ENCODE peak calls at places on chromosomes 3 and 15, in ten cellular contexts. T is RWPE1, F is bronchial epithelial cell, U is fibroblast of pulmonary artery, P is fibroblast of lung, I is OCI-LY7, E is cardiac fibroblast, S is HCT116, V is breast epithelium, N is neural crest cell. C is an unnamed sample.

GRCh38 chr3:120487079-120487693 is 36.4 kb upstream of the FSTL1 start:
- DNase-seq in T (no peak), F (no peak), U (peak; percentile 54), P (peak; percentile 95), I (no peak), E (peak; percentile 69), S (no peak), V (no peak), N (no peak), C (no peak)

GRCh38 chr15:20295238-20295811 is 246.3 kb downstream of the GOLGA6L6 start:
- DNase-seq in T (no peak), F (no peak), U (no peak), P (no peak), I (no peak), E (no peak), S (no peak), V (peak; percentile 18), N (no peak), C (peak; percentile 28)

GRCh38 chr3:113054552-113054951 is 63.8 kb downstream of the GTPBP8 start:
- DNase-seq in T (no peak), F (peak; percentile 80), U (peak; percentile 79), P (peak; percentile 86), I (no peak), E (peak; percentile 92), S (no peak), V (no peak), N (no peak), C (no peak)

GRCh38 chr3:6091262-6091661 is 769.7 kb upstream of the GRM7 start:
- DNase-seq in T (no peak), F (no peak), U (no peak), P (no peak), I (no peak), E (no peak), S (no peak), V (no peak), N (no peak), C (no peak)

GRCh38 chr3:126083511-126083912 is 412 bp downstream of the SLC41A3 start:
- DNase-seq in T (peak; percentile 49), F (peak; percentile 19), U (no peak), P (peak; percentile 22), I (peak; percentile 68), E (peak; percentile 37), S (no peak), V (peak; percentile 40), N (peak; percentile 36), C (peak; percentile 28)

GRCh38 chr3:112653209-112653871 is 12.4 kb upstream of the CCDC80 start:
- DNase-seq in T (peak; percentile 85), F (peak; percentile 94), U (peak; percentile 88), P (peak; percentile 91), I (no peak), E (peak; percentile 99), S (no peak), V (no peak), N (no peak), C (no peak)

GRCh38 chr3:42653560-42654330 is at the start of gene ZBTB47:
- DNase-seq in T (peak; percentile 34), F (no peak), U (peak; percentile 54), P (peak; percentile 49), I (no peak), E (peak; percentile 48), S (no peak), V (no peak), N (no peak), C (no peak)

GRCh38 chr3:61855211-61855610 is 293.8 kb downstream of the PTPRG start:
- DNase-seq in T (no peak), F (no peak), U (peak; percentile 35), P (no peak), I (no peak), E (peak; percentile 13), S (no peak), V (no peak), N (no peak), C (no peak)

GRCh38 chr3:54994026-54994626 is 66.3 kb upstream of the LRTM1 start:
- DNase-seq in T (no peak), F (no peak), U (no peak), P (no peak), I (no peak), E (no peak), S (no peak), V (no peak), N (no peak), C (no peak)

GRCh38 chr3:146577662-146578061 is 27.5 kb downstream of the PLSCR5 start:
- DNase-seq in T (peak; percentile 4), F (peak; percentile 64), U (peak; percentile 88), P (peak; percentile 86), I (peak; percentile 34), E (peak; percentile 84), S (peak; percentile 47), V (no peak), N (no peak), C (no peak)
- TF ChIP-seq CTCF in T (peak; percentile 30), F (peak; percentile 4), U (peak; percentile 39), P (peak; percentile 33), I (peak; percentile 69), E (peak; percentile 15), S (peak; percentile 75), V (peak; percentile 37), N (peak; percentile 74), C (peak; percentile 80)

DNA sequence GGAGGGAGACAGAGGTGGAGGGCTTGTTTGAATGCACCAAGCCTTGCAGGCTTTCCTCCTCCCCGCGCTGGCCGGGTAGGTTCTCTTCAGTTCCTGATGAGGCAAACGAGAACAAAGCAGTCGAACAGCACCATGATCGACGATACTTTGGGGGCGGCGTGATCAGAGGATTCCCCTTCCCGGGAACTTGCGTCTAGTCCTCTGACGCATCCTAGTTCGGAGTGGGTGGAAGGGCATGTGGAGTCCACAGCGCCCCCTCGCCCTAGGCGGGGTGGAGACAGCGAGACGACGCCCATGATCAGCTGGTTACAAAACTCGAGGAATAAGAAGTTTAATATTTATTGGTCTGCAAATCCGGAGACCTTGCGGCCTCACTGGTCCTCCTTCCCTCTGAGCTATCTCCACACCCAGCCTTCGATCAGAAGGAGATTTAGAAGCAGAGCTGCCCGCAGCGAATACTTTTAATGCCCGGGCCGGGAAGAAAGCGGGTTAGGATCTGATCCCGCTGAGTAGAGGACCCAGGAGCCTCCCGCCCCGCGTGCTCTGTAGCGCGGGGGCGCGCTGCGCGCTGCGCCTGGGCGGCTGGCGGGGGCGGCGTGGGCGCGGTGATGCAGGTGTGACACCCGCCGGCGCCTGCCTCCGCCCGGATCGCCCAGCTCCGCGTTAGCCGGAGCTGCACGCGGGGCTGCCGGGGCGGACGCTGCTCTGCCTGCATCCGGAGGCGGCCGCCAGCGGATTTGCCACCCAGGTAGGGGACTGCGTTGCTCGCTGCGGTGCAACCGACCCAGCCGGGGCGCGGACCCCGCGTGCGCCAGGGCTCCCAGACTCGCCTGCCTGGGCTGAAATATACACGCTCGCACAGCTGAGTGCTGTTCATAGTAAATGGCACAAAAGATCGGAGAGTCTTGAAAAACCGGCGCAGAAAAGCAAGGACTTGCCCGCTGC is at the start of gene SV2B:
- DNase-seq in T (peak; percentile 28), F (peak; percentile 54), U (peak; percentile 20), P (peak; percentile 45), I (no peak), E (peak; percentile 22), S (no peak), V (no peak), N (peak; percentile 25), C (peak; percentile 17)
- TF ChIP-seq CTCF in T (no peak), F (peak; percentile 18), U (peak; percentile 5), P (no peak), I (no peak), E (peak; percentile 14), S (no peak), V (no peak), N (peak; percentile 34), C (no peak)

GRCh38 chr3:22241110-22241509 is 490.1 kb upstream of the ZNF385D start:
- DNase-seq in T (no peak), F (no peak), U (no peak), P (no peak), I (no peak), E (no peak), S (no peak), V (no peak), N (no peak), C (no peak)
- TF ChIP-seq CTCF in T (no peak), F (no peak), U (no peak), P (no peak), I (no peak), E (no peak), S (no peak), V (no peak), N (no peak), C (no peak)

GRCh38 chr15:90701880-90702630 is 15.1 kb upstream of the BLM start:
- DNase-seq in T (no peak), F (no peak), U (peak; percentile 35), P (peak; percentile 3), I (no peak), E (peak; percentile 29), S (no peak), V (no peak), N (no peak), C (no peak)
- TF ChIP-seq CTCF in T (no peak), F (no peak), U (no peak), P (no peak), I (no peak), E (no peak), S (no peak), V (no peak), N (no peak), C (no peak)

C was measured in natural killer cell.